ENCODE peak calls at places on chromosomes 2 and 18, in four cellular contexts. Y is GM23338, M is HCT116, H is mammary epithelial cell. W is an unnamed sample.

GRCh38 chr2:16756831-16757644 is 91.4 kb upstream of the CYRIA start:
- DNase-seq in Y (peak; percentile 83), M (peak; percentile 37), H (peak; percentile 34), W (peak; percentile 79)

GRCh38 chr2:60505240-60505639 is 48.2 kb downstream of the BCL11A start:
- DNase-seq in Y (no peak), M (no peak), H (peak; percentile 85), W (no peak)

GRCh38 chr2:46187112-46187618 is 110.0 kb upstream of the EPAS1 start:
- DNase-seq in Y (no peak), M (no peak), H (peak; percentile 49), W (no peak)

GRCh38 chr2:2389215-2389614 is 58.1 kb upstream of the MYT1L start:
- DNase-seq in Y (peak; percentile 55), M (no peak), H (no peak), W (no peak)

GRCh38 chr2:42105330-42106256 is 57.8 kb downstream of the PKDCC start:
- DNase-seq in Y (peak; percentile 28), M (no peak), H (no peak), W (peak; percentile 86)

GRCh38 chr18:58321986-58322385 is 278.0 kb downstream of the NEDD4L start:
- DNase-seq in Y (peak; percentile 71), M (peak; percentile 74), H (peak; percentile 86), W (peak; percentile 11)

GRCh38 chr2:203673933-203674332 is 32.5 kb upstream of the CD28 start:
- DNase-seq in Y (no peak), M (no peak), H (peak; percentile 70), W (peak; percentile 77)

GRCh38 chr2:37737507-37737906 is 66.1 kb upstream of the CDC42EP3 start:
- DNase-seq in Y (no peak), M (no peak), H (no peak), W (no peak)

GRCh38 chr18:61992923-61993322 is 100.1 kb upstream of the RNF152 start:
- DNase-seq in Y (no peak), M (no peak), H (peak; percentile 41), W (no peak)

GRCh38 chr2:20582600-20583221 is 68.2 kb downstream of the HS1BP3 start:
- DNase-seq in Y (no peak), M (no peak), H (no peak), W (no peak)

GRCh38 chr18:34809697-34810096 is 99.6 kb downstream of the DTNA start:
- DNase-seq in Y (peak; percentile 88), M (peak; percentile 50), H (peak; percentile 35), W (no peak)

GRCh38 chr2:24456610-24457556 is 34.2 kb upstream of the NCOA1 start:
- DNase-seq in Y (no peak), M (peak; percentile 21), H (peak; percentile 70), W (no peak)

GRCh38 chr2:170942615-170943014 is 13.6 kb downstream of the GORASP2 start:
- DNase-seq in Y (no peak), M (no peak), H (no peak), W (no peak)

GRCh38 chr18:26992920-26993319 is 127.4 kb upstream of the AQP4 start:
- DNase-seq in Y (no peak), M (no peak), H (no peak), W (no peak)

GRCh38 chr2:242085941-242086621 is 216.6 kb downstream of the RTP5 start:
- DNase-seq in Y (no peak), M (no peak), H (no peak), W (peak; percentile 50)

GRCh38 chr2:46847185-46847710 is 68.4 kb downstream of the MCFD2 start:
- DNase-seq in Y (no peak), M (no peak), H (peak; percentile 85), W (no peak)

GRCh38 chr2:61670591-61671503 is 132.7 kb upstream of the XPO1 start:
- DNase-seq in Y (peak; percentile 23), M (no peak), H (no peak), W (no peak)

GRCh38 chr2:127102464-127103242 is 4.3 kb downstream of the BIN1 start:
- DNase-seq in Y (no peak), M (no peak), H (no peak), W (no peak)

GRCh38 chr2:109290887-109291675 is 162.1 kb downstream of the SH3RF3 start:
- DNase-seq in Y (no peak), M (no peak), H (no peak), W (no peak)

GRCh38 chr18:63823516-63824219 is 48.5 kb downstream of the SERPINB7 start:
- DNase-seq in Y (peak; percentile 70), M (peak; percentile 23), H (no peak), W (peak; percentile 5)

GRCh38 chr18:46213295-46213694 is 109.1 kb downstream of the HAUS1 start:
- DNase-seq in Y (peak; percentile 44), M (peak; percentile 21), H (no peak), W (peak; percentile 4)

GRCh38 chr18:3525870-3526420 is 76.0 kb downstream of the TGIF1 start:
- DNase-seq in Y (no peak), M (no peak), H (no peak), W (no peak)

GRCh38 chr18:70420151-70420898 is 131.5 kb downstream of the SOCS6 start:
- DNase-seq in Y (no peak), M (no peak), H (no peak), W (no peak)

GRCh38 chr18:75478996-75479870 is 51.7 kb upstream of the SMIM21 start:
- DNase-seq in Y (peak; percentile 63), M (peak; percentile 51), H (peak; percentile 40), W (peak; percentile 24)

GRCh38 chr2:135227386-135227785 is 175.3 kb downstream of the RAB3GAP1 start:
- DNase-seq in Y (no peak), M (no peak), H (no peak), W (no peak)

GRCh38 chr2:96923201-96923600 is 53.3 kb upstream of the SEMA4C start:
- DNase-seq in Y (no peak), M (no peak), H (no peak), W (no peak)

GRCh38 chr2:111057045-111057444 is 63.7 kb upstream of the BCL2L11 start:
- DNase-seq in Y (no peak), M (no peak), H (no peak), W (peak; percentile 76)

GRCh38 chr2:215680605-215681598 is 245.0 kb upstream of the FN1 start:
- DNase-seq in Y (no peak), M (no peak), H (peak; percentile 100), W (no peak)

GRCh38 chr2:18178736-18179349 is 300.4 kb downstream of the KCNS3 start:
- DNase-seq in Y (peak; percentile 88), M (peak; percentile 40), H (peak; percentile 26), W (peak; percentile 68)

GRCh38 chr18:63267990-63268721 is 51.4 kb downstream of the BCL2 start:
- DNase-seq in Y (no peak), M (no peak), H (no peak), W (no peak)

DNA sequence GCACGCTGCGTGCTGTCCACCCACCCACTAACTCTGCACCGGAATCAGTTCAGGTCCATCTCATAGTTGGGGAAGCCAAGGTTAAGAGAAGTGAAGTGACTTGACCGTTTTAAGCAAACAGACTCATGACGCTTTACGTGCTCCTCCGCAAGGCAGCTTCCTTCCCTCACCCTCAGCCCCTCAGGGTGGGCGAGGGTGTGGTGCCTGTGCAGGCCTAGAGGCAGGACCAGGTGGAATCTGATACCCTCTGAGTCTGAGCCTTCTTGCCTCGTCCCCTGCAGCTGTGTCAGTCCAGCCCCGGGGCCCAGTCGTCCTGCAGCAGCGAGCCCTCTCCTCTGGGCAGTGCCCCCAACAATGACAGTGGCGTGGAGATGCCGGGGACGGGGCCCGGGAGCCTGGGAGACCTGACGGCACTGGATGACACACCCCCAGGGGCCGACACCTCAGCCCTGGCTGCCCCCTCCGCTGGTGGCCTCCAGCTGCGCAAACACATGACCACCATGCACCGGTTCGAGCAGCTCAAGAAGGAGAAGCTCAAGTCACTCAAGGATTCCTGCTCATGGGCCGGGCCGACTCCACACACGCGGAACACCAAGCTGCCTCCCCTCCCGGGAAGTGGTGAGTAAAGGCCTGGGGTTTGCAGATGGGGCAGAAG is 250.5 kb downstream of the GLI2 start:
- DNase-seq in Y (no peak), M (no peak), H (no peak), W (no peak)
- H3K4me3 ChIP-seq in Y (no peak overlapping the region), M (no peak overlapping the region), H (no peak overlapping the region), W (no peak overlapping the region)

DNA sequence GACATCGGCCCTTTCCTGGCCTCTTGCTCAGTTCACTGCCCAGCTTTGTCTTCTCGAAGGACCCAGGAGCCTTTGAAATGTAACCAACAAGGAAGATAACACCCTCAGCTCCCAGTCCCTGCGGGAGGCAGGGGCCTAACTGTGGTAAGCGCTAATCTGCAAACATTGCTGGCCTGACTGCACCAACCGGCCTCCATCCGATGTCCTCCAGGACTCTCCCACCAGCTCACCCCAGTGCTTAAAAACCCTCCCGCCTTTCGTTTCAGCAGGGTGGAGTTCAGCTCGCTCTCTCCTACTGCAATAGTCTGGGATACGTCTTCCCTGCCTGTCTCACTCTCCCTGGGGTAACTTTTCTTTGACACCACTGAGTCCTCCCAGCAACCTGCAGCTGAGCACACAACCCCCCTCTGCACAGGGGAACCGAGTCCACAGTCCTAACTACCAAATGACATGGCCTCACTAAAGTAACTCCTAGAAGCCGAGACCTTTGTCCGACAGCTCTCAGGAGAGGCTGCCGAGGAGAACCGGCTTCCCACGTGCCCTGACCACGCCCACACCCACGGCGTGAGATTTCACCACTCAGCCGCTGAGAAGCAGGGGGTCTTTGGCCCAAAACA is 76.1 kb downstream of the MBP start:
- DNase-seq in Y (no peak), M (no peak), H (no peak), W (no peak)
- H3K4me1 ChIP-seq in Y (peaks cover 13% of the 10 kb centered on the region), M (peaks cover 5% of the 10 kb centered on the region), H (no peaks in the 10 kb centered on the region), W (peaks cover 69% of the 10 kb centered on the region)

GRCh38 chr2:207532676-207533075 is 2.9 kb downstream of the CREB1 start:
- DNase-seq in Y (no peak), M (no peak), H (no peak), W (no peak)
- H3K4me2 ChIP-seq in Y (peak overlapping the region; percentile 13), M (no peak overlapping the region), H (peak overlapping the region; percentile 64), W (peak overlapping the region; percentile 100)

GRCh38 chr2:73202156-73203054 is at the start of gene NOTO:
- DNase-seq in Y (peak; percentile 82), M (no peak), H (peak; percentile 12), W (no peak)
- H3K4me3 ChIP-seq in Y (peak within 1 kb of the TSS; percentile 66), M (no peak within 1 kb of the TSS), H (peak within 1 kb of the TSS; percentile 26), W (no peak within 1 kb of the TSS)

GRCh38 chr2:152407204-152407721 is 72.3 kb downstream of the FMNL2 start:
- DNase-seq in Y (peak; percentile 77), M (no peak), H (peak; percentile 66), W (no peak)
- H3K4me1 ChIP-seq in Y (peaks cover 61% of the 10 kb centered on the region), M (peaks cover 60% of the 10 kb centered on the region), H (peaks cover 35% of the 10 kb centered on the region), W (no peaks in the 10 kb centered on the region)

GRCh38 chr2:82993631-82994030 is 1465.4 kb downstream of the SUCLG1 start:
- DNase-seq in Y (peak; percentile 6), M (peak; percentile 18), H (peak; percentile 98), W (no peak)

GRCh38 chr2:82992948-82993347 is 1466.1 kb downstream of the SUCLG1 start:
- DNase-seq in Y (no peak), M (no peak), H (no peak), W (no peak)

GRCh38 chr2:82996217-82996616 is 1462.9 kb downstream of the SUCLG1 start:
- DNase-seq in Y (no peak), M (no peak), H (no peak), W (no peak)

GRCh38 chr2:82998770-82999169 is 1460.3 kb downstream of the SUCLG1 start:
- DNase-seq in Y (no peak), M (no peak), H (no peak), W (no peak)

GRCh38 chr2:82994186-82994585 is 1464.9 kb downstream of the SUCLG1 start:
- DNase-seq in Y (no peak), M (no peak), H (peak; percentile 60), W (no peak)
- H3K4me2 ChIP-seq in Y (no peak overlapping the region), M (no peak overlapping the region), H (peak overlapping the region; percentile 82), W (no peak overlapping the region)